ENCODE peak calls at places on chromosomes 3 and 15, in six cellular contexts. J is mucosa of descending colon, D is stomach, Z is IMR-90, H is suprapubic skin, L is A549. P is an unnamed sample. For H3K4me1, the result is how much of the 10 kb centered on the place peaks cover.

GRCh38 chr3:149587383-149587782 is 70.4 kb downstream of the WWTR1 start:
- DNase-seq in J (no peak), D (no peak), Z (no peak), H (no peak), L (no peak), P (no peak)

GRCh38 chr3:27649277-27649676 is 72.8 kb downstream of the EOMES start:
- DNase-seq in J (no peak), D (no peak), Z (no peak), H (no peak), L (no peak), P (no peak)

GRCh38 chr3:195461518-195462307 is 18.9 kb upstream of the ACAP2 start:
- DNase-seq in J (peak), D (no peak), Z (no peak), H (no peak), L (no peak), P (no peak)

GRCh38 chr3:56005196-56005805 is 463.0 kb downstream of the ERC2 start:
- DNase-seq in J (no peak), D (no peak), Z (no peak), H (no peak), L (no peak), P (no peak)

GRCh38 chr3:125374501-125374995 is 577 bp downstream of the ZNF148 start:
- DNase-seq in J (peak), D (peak), Z (peak), H (peak), L (peak), P (peak)

GRCh38 chr3:44960387-44961026 is 15.5 kb downstream of the ZDHHC3 start:
- DNase-seq in J (no peak), D (no peak), Z (peak), H (no peak), L (no peak), P (no peak)

GRCh38 chr15:67914537-67915373 is 74.9 kb upstream of the RNU6-1 start:
- DNase-seq in J (peak), D (peak), Z (peak), H (no peak), L (peak), P (no peak)

GRCh38 chr3:29185706-29186105 is 95.2 kb upstream of the RBMS3 start:
- DNase-seq in J (no peak), D (no peak), Z (peak), H (no peak), L (no peak), P (no peak)

GRCh38 chr3:66948041-66948440 is 50.1 kb upstream of the KBTBD8 start:
- DNase-seq in J (no peak), D (no peak), Z (no peak), H (no peak), L (no peak), P (no peak)

GRCh38 chr15:60337069-60337468 is 60.7 kb downstream of the ANXA2 start:
- DNase-seq in J (no peak), D (no peak), Z (no peak), H (no peak), L (no peak), P (no peak)

GRCh38 chr3:32198714-32199113 is 39.8 kb upstream of the CMTM8 start:
- DNase-seq in J (no peak), D (no peak), Z (no peak), H (no peak), L (no peak), P (no peak)

GRCh38 chr3:186425788-186426730 is 64.0 kb upstream of the DGKG start:
- DNase-seq in J (no peak), D (no peak), Z (peak), H (no peak), L (peak), P (no peak)

GRCh38 chr15:51759557-51760070 is 8.2 kb downstream of the TMOD2 start:
- DNase-seq in J (no peak), D (no peak), Z (peak), H (no peak), L (no peak), P (no peak)

GRCh38 chr3:193640165-193640706 is 47.2 kb downstream of the OPA1 start:
- DNase-seq in J (no peak), D (no peak), Z (no peak), H (no peak), L (no peak), P (no peak)

DNA sequence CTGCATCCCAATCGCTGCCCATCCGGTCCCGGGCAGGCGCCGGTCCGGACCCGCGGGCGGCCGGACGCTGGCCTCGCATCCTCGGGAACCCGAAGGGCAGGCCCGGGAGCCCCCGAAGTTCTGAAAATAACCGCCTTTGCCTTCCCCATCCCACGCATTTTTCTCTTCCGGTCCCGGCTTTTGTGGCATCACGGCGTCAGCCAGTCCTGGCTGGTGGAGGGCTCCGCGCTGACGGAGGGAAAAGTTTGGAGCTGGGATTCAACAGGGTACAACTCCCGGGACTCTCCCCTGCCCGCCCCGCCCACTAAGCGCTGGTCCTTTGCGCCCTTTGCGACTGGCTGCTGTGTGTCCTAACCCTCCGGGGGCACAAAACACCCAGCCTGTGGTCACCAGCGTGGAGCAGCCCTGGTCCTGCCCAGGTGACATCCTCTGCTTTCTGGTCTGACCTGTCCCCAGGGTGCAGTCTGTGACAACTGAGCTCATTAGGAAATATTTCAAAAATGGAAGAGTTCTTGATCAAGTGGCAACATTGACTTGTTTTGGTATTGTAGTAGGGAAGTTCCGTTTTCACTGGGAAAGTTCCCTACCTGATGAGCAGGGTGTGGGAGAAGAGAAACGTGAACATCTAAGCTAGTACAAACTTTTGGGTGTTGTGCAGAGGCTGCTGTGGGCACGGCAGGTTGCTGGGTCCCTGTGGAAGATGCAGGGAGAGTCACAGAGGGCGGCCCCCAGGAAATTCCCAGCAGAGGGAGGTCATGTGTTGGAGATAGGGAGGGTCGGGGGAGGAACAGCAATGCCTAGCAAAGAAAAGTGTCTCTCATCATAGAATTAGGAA is 754 bp downstream of the ARNT2 start:
- DNase-seq in J (peak), D (no peak), Z (peak), H (no peak), L (peak), P (peak)
- H3K4me3 ChIP-seq in J (no peak), D (peak), Z (peak), H (peak), L (peak), P (peak)

GRCh38 chr3:59908280-59908679 is 858.5 kb upstream of the CFAP20DC start:
- DNase-seq in J (no peak), D (no peak), Z (no peak), H (no peak), L (no peak), P (no peak)

GRCh38 chr3:59913645-59914044 is 863.8 kb upstream of the CFAP20DC start:
- DNase-seq in J (no peak), D (no peak), Z (no peak), H (no peak), L (no peak), P (no peak)

GRCh38 chr3:59914251-59914650 is 864.4 kb upstream of the CFAP20DC start:
- DNase-seq in J (no peak), D (no peak), Z (no peak), H (no peak), L (no peak), P (no peak)

DNA sequence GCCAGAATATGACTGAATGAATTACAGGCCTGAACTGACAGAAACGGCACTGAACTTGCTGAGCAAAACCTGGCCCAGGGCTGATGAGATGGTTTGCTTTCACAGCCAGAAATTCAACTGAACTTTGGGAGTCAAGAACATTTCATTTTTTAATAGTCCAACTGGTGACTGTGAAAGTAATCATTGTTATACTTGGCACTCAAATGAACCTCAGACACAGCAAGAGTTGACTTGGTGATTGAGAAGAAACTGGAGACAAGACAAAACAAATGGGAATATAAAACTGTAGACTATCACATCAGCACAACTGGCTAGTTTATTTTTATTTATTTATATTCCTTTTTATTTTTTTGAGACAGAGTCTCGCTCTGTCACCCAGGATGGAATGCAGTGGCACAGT is 858.9 kb upstream of the CFAP20DC start:
- DNase-seq in J (no peak), D (no peak), Z (no peak), H (no peak), L (no peak), P (no peak)
- H3K4me1 ChIP-seq in J (under half), D (under half), Z (under half), H (under half), L (under half), P (under half)

GRCh38 chr3:141542989-141543388 is 56.2 kb downstream of the RASA2 start:
- DNase-seq in J (no peak), D (no peak), Z (no peak), H (no peak), L (no peak), P (no peak)
- TF ChIP-seq CTCF in J (no peak), D (no peak), Z (no peak), H (no peak), L (no peak), P (peak)

DNA sequence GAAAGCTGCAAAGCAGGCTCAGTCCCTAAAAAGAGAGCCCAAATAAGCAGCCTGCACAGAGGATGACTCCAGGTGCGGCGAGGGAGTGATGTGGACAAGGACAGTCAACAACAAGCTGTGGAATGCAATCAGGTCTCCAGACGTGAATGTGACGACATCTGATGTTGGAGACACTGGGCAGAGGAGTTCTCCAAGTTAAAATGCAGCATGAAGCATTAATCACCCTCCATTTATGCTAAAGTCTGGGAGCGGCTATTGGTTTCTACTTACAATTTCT is 316.7 kb downstream of the FGF12 start:
- DNase-seq in J (no peak), D (no peak), Z (no peak), H (no peak), L (no peak), P (no peak)
- H3K4me3 ChIP-seq in J (no peak), D (no peak), Z (no peak), H (peak), L (peak), P (no peak)

P was measured in pancreas.